ENCODE peak calls at places on chromosome 18, in six cellular contexts. One of them, this sample, is unnamed.

GRCh38 chr18:80033181-80034067 is 810 bp upstream of the RBFA start:
- DNase-seq in endothelial cell: no peak
- DNase-seq in HFF-Myc: peak; percentile 84
- DNase-seq in CD8-positive, alpha-beta T cell: peak; percentile 86
- DNase-seq in type B pancreatic cell: no peak
- DNase-seq in brain microvascular endothelial cell: peak; percentile 83
- DNase-seq in this sample: peak; percentile 93

GRCh38 chr18:74498712-74499629 is 2.8 kb downstream of the CNDP2 start:
- DNase-seq in endothelial cell: no peak
- DNase-seq in HFF-Myc: no peak
- DNase-seq in CD8-positive, alpha-beta T cell: peak; percentile 84
- DNase-seq in type B pancreatic cell: no peak
- DNase-seq in brain microvascular endothelial cell: no peak
- DNase-seq in this sample: no peak

GRCh38 chr18:63686871-63687270 is 15.9 kb upstream of the SERPINB11 start:
- DNase-seq in endothelial cell: no peak
- DNase-seq in HFF-Myc: no peak
- DNase-seq in CD8-positive, alpha-beta T cell: no peak
- DNase-seq in type B pancreatic cell: no peak
- DNase-seq in brain microvascular endothelial cell: no peak
- DNase-seq in this sample: no peak

GRCh38 chr18:32343634-32344033 is 127.0 kb downstream of the GAREM1 start:
- DNase-seq in endothelial cell: no peak
- DNase-seq in HFF-Myc: no peak
- DNase-seq in CD8-positive, alpha-beta T cell: no peak
- DNase-seq in type B pancreatic cell: no peak
- DNase-seq in brain microvascular endothelial cell: no peak
- DNase-seq in this sample: no peak

GRCh38 chr18:56576826-56577573 is 61.4 kb downstream of the TXNL1 start:
- DNase-seq in endothelial cell: no peak
- DNase-seq in HFF-Myc: no peak
- DNase-seq in CD8-positive, alpha-beta T cell: no peak
- DNase-seq in type B pancreatic cell: no peak
- DNase-seq in brain microvascular endothelial cell: peak; percentile 9
- DNase-seq in this sample: no peak

GRCh38 chr18:54162431-54162830 is 62.0 kb downstream of the MBD2 start:
- DNase-seq in endothelial cell: no peak
- DNase-seq in HFF-Myc: no peak
- DNase-seq in CD8-positive, alpha-beta T cell: no peak
- DNase-seq in type B pancreatic cell: no peak
- DNase-seq in brain microvascular endothelial cell: peak; percentile 72
- DNase-seq in this sample: peak; percentile 9

GRCh38 chr18:72128649-72129048 is 415.5 kb downstream of the CBLN2 start:
- DNase-seq in endothelial cell: no peak
- DNase-seq in HFF-Myc: no peak
- DNase-seq in CD8-positive, alpha-beta T cell: no peak
- DNase-seq in type B pancreatic cell: no peak
- DNase-seq in brain microvascular endothelial cell: no peak
- DNase-seq in this sample: no peak

GRCh38 chr18:23515911-23516546 is 12.7 kb downstream of the RMC1 start:
- DNase-seq in endothelial cell: peak; percentile 72
- DNase-seq in HFF-Myc: peak; percentile 67
- DNase-seq in CD8-positive, alpha-beta T cell: peak; percentile 71
- DNase-seq in type B pancreatic cell: no peak
- DNase-seq in brain microvascular endothelial cell: peak; percentile 76
- DNase-seq in this sample: peak; percentile 50

GRCh38 chr18:59916746-59917145 is 16.9 kb downstream of the PMAIP1 start:
- DNase-seq in endothelial cell: no peak
- DNase-seq in HFF-Myc: no peak
- DNase-seq in CD8-positive, alpha-beta T cell: no peak
- DNase-seq in type B pancreatic cell: no peak
- DNase-seq in brain microvascular endothelial cell: no peak
- DNase-seq in this sample: no peak

GRCh38 chr18:79852561-79853302 is 55.0 kb downstream of the KCNG2 start:
- DNase-seq in endothelial cell: no peak
- DNase-seq in HFF-Myc: no peak
- DNase-seq in CD8-positive, alpha-beta T cell: no peak
- DNase-seq in type B pancreatic cell: no peak
- DNase-seq in brain microvascular endothelial cell: no peak
- DNase-seq in this sample: no peak

GRCh38 chr18:27227721-27228120 is 42.6 kb upstream of the CHST9 start:
- DNase-seq in endothelial cell: no peak
- DNase-seq in HFF-Myc: no peak
- DNase-seq in CD8-positive, alpha-beta T cell: no peak
- DNase-seq in type B pancreatic cell: no peak
- DNase-seq in brain microvascular endothelial cell: no peak
- DNase-seq in this sample: no peak

GRCh38 chr18:22913861-22914260 is 19.3 kb upstream of the RBBP8 start:
- DNase-seq in endothelial cell: no peak
- DNase-seq in HFF-Myc: no peak
- DNase-seq in CD8-positive, alpha-beta T cell: no peak
- DNase-seq in type B pancreatic cell: no peak
- DNase-seq in brain microvascular endothelial cell: no peak
- DNase-seq in this sample: peak; percentile 36

DNA sequence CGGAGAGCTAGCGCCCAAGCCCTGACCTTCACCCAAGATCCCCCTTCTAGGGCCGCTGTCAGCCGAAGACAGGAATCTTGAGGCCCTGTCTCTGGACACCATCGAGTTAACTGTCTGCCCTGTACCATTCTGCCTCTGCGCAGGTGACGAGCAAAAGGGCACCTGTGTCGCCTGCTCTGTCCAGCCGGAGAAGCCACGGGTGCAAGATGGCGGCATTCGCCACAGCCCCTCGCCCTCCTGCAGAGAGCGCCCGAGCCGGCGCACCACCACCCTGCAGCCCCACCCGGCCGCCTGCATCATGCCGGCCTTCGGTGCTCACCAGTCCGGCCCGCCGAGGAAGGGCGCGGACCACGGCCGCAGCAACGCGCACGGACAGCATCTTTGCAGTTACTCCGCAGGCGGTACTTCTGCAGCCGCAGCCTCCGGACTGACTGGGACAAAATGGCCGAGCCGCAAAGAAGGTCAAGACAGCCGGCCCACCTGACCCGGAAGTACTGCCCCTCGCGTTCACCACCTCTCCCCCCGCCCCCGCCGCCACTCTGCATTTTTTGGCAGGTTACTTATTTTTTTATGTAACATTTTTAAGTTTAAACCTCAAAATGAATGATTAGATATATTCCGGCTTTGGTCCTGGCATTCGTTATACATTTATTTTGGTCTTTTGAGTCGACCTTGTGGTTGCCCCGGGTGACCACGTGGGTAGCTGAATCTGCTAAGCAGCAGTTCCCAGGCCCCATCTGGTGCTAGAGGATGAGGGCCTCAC is at the start of gene ATP5F1A:
- DNase-seq in endothelial cell: peak; percentile 76
- DNase-seq in HFF-Myc: peak; percentile 39
- DNase-seq in CD8-positive, alpha-beta T cell: peak; percentile 85
- DNase-seq in type B pancreatic cell: peak; percentile 82
- DNase-seq in brain microvascular endothelial cell: peak; percentile 84
- DNase-seq in this sample: peak; percentile 78
- TF ChIP-seq CTCF in endothelial cell: no peak
- TF ChIP-seq CTCF in HFF-Myc: no peak
- TF ChIP-seq CTCF in CD8-positive, alpha-beta T cell: no peak
- TF ChIP-seq CTCF in type B pancreatic cell: no peak
- TF ChIP-seq CTCF in brain microvascular endothelial cell: no peak
- TF ChIP-seq CTCF in this sample: no peak

GRCh38 chr18:293557-293956 is 25.7 kb upstream of the THOC1 start:
- DNase-seq in endothelial cell: no peak
- DNase-seq in HFF-Myc: no peak
- DNase-seq in CD8-positive, alpha-beta T cell: no peak
- DNase-seq in type B pancreatic cell: no peak
- DNase-seq in brain microvascular endothelial cell: no peak
- DNase-seq in this sample: no peak
- TF ChIP-seq CTCF in endothelial cell: no peak
- TF ChIP-seq CTCF in HFF-Myc: peak; percentile 1
- TF ChIP-seq CTCF in CD8-positive, alpha-beta T cell: no peak
- TF ChIP-seq CTCF in type B pancreatic cell: no peak
- TF ChIP-seq CTCF in brain microvascular endothelial cell: no peak
- TF ChIP-seq CTCF in this sample: no peak

GRCh38 chr18:61471832-61472406 is 138.7 kb downstream of the CDH20 start:
- DNase-seq in endothelial cell: no peak
- DNase-seq in HFF-Myc: no peak
- DNase-seq in CD8-positive, alpha-beta T cell: no peak
- DNase-seq in type B pancreatic cell: no peak
- DNase-seq in brain microvascular endothelial cell: no peak
- DNase-seq in this sample: no peak

GRCh38 chr18:61474918-61475317 is 141.7 kb downstream of the CDH20 start:
- DNase-seq in endothelial cell: no peak
- DNase-seq in HFF-Myc: no peak
- DNase-seq in CD8-positive, alpha-beta T cell: no peak
- DNase-seq in type B pancreatic cell: no peak
- DNase-seq in brain microvascular endothelial cell: no peak
- DNase-seq in this sample: no peak

GRCh38 chr18:61470111-61470673 is 137.0 kb downstream of the CDH20 start:
- DNase-seq in endothelial cell: no peak
- DNase-seq in HFF-Myc: no peak
- DNase-seq in CD8-positive, alpha-beta T cell: no peak
- DNase-seq in type B pancreatic cell: no peak
- DNase-seq in brain microvascular endothelial cell: no peak
- DNase-seq in this sample: no peak

DNA sequence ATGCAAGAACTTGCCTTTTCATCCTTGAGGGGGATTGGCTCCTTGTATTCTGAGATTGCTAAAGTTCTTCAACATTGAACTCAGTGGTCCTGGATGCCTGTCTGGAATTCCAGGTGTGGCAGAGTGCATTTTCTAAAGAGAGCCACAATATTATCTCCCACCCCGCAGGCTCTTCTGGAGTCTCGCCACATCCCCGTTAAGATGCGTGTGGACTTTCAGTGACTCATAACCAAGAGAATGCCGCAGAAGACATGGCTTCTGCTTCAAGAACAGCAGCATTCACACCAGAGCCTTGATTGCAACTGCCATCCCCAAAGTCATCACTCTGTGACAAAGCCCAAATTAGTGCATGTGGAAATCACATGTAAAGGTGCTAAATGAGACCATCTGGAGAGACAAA is 142.7 kb downstream of the CDH20 start:
- DNase-seq in endothelial cell: no peak
- DNase-seq in HFF-Myc: no peak
- DNase-seq in CD8-positive, alpha-beta T cell: no peak
- DNase-seq in type B pancreatic cell: no peak
- DNase-seq in brain microvascular endothelial cell: no peak
- DNase-seq in this sample: no peak
- TF ChIP-seq CTCF in endothelial cell: no peak
- TF ChIP-seq CTCF in HFF-Myc: no peak
- TF ChIP-seq CTCF in CD8-positive, alpha-beta T cell: no peak
- TF ChIP-seq CTCF in type B pancreatic cell: no peak
- TF ChIP-seq CTCF in brain microvascular endothelial cell: no peak
- TF ChIP-seq CTCF in this sample: no peak

GRCh38 chr18:13218376-13219011 is at the start of gene LDLRAD4:
- DNase-seq in endothelial cell: peak; percentile 60
- DNase-seq in HFF-Myc: no peak
- DNase-seq in CD8-positive, alpha-beta T cell: peak; percentile 75
- DNase-seq in type B pancreatic cell: no peak
- DNase-seq in brain microvascular endothelial cell: no peak
- DNase-seq in this sample: no peak
- TF ChIP-seq CTCF in endothelial cell: no peak
- TF ChIP-seq CTCF in HFF-Myc: no peak
- TF ChIP-seq CTCF in CD8-positive, alpha-beta T cell: no peak
- TF ChIP-seq CTCF in type B pancreatic cell: no peak
- TF ChIP-seq CTCF in brain microvascular endothelial cell: no peak
- TF ChIP-seq CTCF in this sample: no peak

DNA sequence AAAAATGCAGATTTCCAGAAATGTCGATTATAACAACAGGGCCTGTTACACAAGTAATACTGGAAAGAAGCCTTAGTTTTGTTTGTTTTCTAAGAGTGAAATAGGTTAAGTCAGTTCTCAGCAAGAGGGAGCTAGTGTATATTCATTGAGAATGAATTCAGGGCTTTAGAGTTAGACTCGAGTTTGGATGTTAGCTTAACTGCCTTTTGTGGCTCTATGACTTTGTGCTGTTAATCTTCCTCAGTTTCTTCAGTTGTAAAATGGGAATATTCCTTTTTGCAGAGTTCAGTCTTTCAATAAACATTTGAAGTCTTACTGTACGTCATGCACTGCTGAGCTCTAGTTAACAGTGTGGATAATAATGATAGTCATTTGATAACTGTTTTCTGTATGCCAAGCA is 989 bp downstream of the NDUFV2 start:
- DNase-seq in endothelial cell: no peak
- DNase-seq in HFF-Myc: no peak
- DNase-seq in CD8-positive, alpha-beta T cell: no peak
- DNase-seq in type B pancreatic cell: no peak
- DNase-seq in brain microvascular endothelial cell: no peak
- DNase-seq in this sample: no peak
- TF ChIP-seq CTCF in endothelial cell: no peak
- TF ChIP-seq CTCF in HFF-Myc: no peak
- TF ChIP-seq CTCF in CD8-positive, alpha-beta T cell: peak; percentile 27
- TF ChIP-seq CTCF in type B pancreatic cell: no peak
- TF ChIP-seq CTCF in brain microvascular endothelial cell: no peak
- TF ChIP-seq CTCF in this sample: no peak

GRCh38 chr18:77250926-77251729 is 1.5 kb downstream of the GALR1 start:
- DNase-seq in endothelial cell: peak; percentile 30
- DNase-seq in HFF-Myc: no peak
- DNase-seq in CD8-positive, alpha-beta T cell: no peak
- DNase-seq in type B pancreatic cell: no peak
- DNase-seq in brain microvascular endothelial cell: no peak
- DNase-seq in this sample: no peak
- TF ChIP-seq CTCF in endothelial cell: no peak
- TF ChIP-seq CTCF in HFF-Myc: no peak
- TF ChIP-seq CTCF in CD8-positive, alpha-beta T cell: no peak
- TF ChIP-seq CTCF in type B pancreatic cell: no peak
- TF ChIP-seq CTCF in brain microvascular endothelial cell: no peak
- TF ChIP-seq CTCF in this sample: no peak